ENCODE peak calls at places on chromosomes 3 and 15, in eight cellular contexts. U is stimulated activated CD8-positive, alpha-beta memory T cell treated with anti-CD3 and anti-CD28 coated beads, Interleukin-12 subunit alpha, Interleukin-12 subunit beta, amount 100 ng/mL, for 4 hours; Z is activated B cell treated with CpG ODN at 0.5 μM for 24 hours; I is foreskin fibroblast; A is activated naive CD8-positive, alpha-beta T cell treated with anti-CD3 and anti-CD28 coated beads, Interleukin-2, amount 10 ng/mL, durations not matched to agents 7 days and 5 days; N is HEK293T; F is HT-29; C is NCI-H187. R is an unnamed sample.
A peak's percentile ranks its signal among the peaks of the same experiment; 100 is the strongest.

GRCh38 chr3:18649666-18650363 is 224.7 kb upstream of the SATB1 start:
- DNase-seq in Z (no peak), N (no peak), U (no peak), C (no peak), I (no peak), F (no peak), A (no peak), R (no peak)

GRCh38 chr15:55282284-55282833 is 7.3 kb downstream of the RAB27A start:
- DNase-seq in F (no peak), Z (no peak), C (no peak), I (peak; percentile 75), N (no peak), A (no peak), U (no peak), R (no peak)

GRCh38 chr3:134923286-134923685 is 128.2 kb downstream of the EPHB1 start:
- DNase-seq in U (no peak), Z (no peak), A (no peak), I (no peak), C (no peak), F (no peak), N (no peak), R (no peak)

GRCh38 chr3:148211725-148212124 is 486.0 kb upstream of the AGTR1 start:
- DNase-seq in N (no peak), A (no peak), U (no peak), C (no peak), F (peak; percentile 54), I (peak; percentile 39), Z (no peak), R (no peak)

GRCh38 chr3:139378587-139378986 is 10.9 kb downstream of the COPB2 start:
- DNase-seq in I (no peak), U (no peak), Z (no peak), N (no peak), A (no peak), F (no peak), C (peak; percentile 70), R (no peak)

GRCh38 chr15:25883860-25884259 is 20.7 kb upstream of the ATP10A start:
- DNase-seq in C (no peak), U (no peak), I (peak; percentile 78), A (no peak), N (no peak), F (no peak), Z (no peak), R (no peak)

GRCh38 chr3:123749716-123750115 is 134.4 kb downstream of the MYLK start:
- DNase-seq in Z (no peak), N (no peak), F (no peak), C (no peak), I (peak; percentile 94), A (no peak), U (no peak), R (no peak)

GRCh38 chr3:7978104-7978457 is 523.5 kb upstream of the LMCD1 start:
- DNase-seq in U (no peak), N (no peak), F (no peak), C (no peak), Z (no peak), A (no peak), I (no peak), R (peak; percentile 36)

GRCh38 chr15:28219116-28219515 is 102.9 kb downstream of the HERC2 start:
- DNase-seq in A (no peak), N (no peak), Z (no peak), U (no peak), C (no peak), I (no peak), F (no peak), R (no peak)

GRCh38 chr3:183455064-183455463 is 26.6 kb upstream of the MCF2L2 start:
- DNase-seq in I (peak; percentile 58), F (peak; percentile 19), C (no peak), A (no peak), U (no peak), Z (no peak), N (no peak), R (no peak)

GRCh38 chr3:183033746-183034145 is 53.4 kb upstream of the DCUN1D1 start:
- DNase-seq in U (no peak), I (no peak), A (no peak), F (no peak), N (no peak), C (no peak), Z (no peak), R (no peak)

GRCh38 chr3:23706116-23706515 is 99.6 kb upstream of the UBE2E1 start:
- DNase-seq in N (no peak), U (no peak), C (no peak), F (no peak), I (no peak), Z (no peak), A (no peak), R (no peak)

GRCh38 chr3:16140116-16140893 is 34.2 kb upstream of the GALNT15 start:
- DNase-seq in A (no peak), I (peak; percentile 78), C (no peak), U (no peak), Z (no peak), F (no peak), N (no peak), R (peak; percentile 39)

GRCh38 chr15:101026686-101027272 is 107.6 kb downstream of the LRRK1 start:
- DNase-seq in U (no peak), C (no peak), I (no peak), N (no peak), A (no peak), F (no peak), Z (no peak), R (peak; percentile 54)

GRCh38 chr3:32894977-32895376 is 56.5 kb upstream of the CCR4 start:
- DNase-seq in U (no peak), I (no peak), F (no peak), N (no peak), Z (no peak), A (no peak), C (no peak), R (no peak)

GRCh38 chr3:236881-237280 is 40.3 kb downstream of the CHL1 start:
- DNase-seq in C (no peak), U (no peak), A (no peak), N (no peak), Z (no peak), I (no peak), F (no peak), R (no peak)

R was measured in left cardiac atrium.